ENCODE peak calls at places on chromosome 10, in nine cellular contexts. D is ELF-1; C is renal cortical epithelial cell; K is amygdala; Z is H1; U is T-helper 1 cell; W is sigmoid colon; Y is activated CD8-positive, alpha-beta memory T cell treated with anti-CD3 and anti-CD28 coated beads, Interleukin-2, amount 50 U/mL, for 48 hours; V is fibroblast of pulmonary artery. R is an unnamed sample.
A peak's percentile ranks its signal among the peaks of the same experiment; 100 is the strongest.

GRCh38 chr10:120946497-120946896 is 95.3 kb downstream of the WDR11 start:
- DNase-seq in U (no peak), W (no peak), D (no peak), K (no peak), Y (no peak), Z (no peak), V (peak; percentile 11), C (no peak), R (no peak)

GRCh38 chr10:79021948-79022499 is 46.7 kb upstream of the ZMIZ1 start:
- DNase-seq in C (no peak), V (no peak), Z (no peak), K (no peak), W (peak; percentile 42), U (no peak), D (no peak), Y (no peak), R (no peak)

GRCh38 chr10:60182691-60183090 is 207.0 kb downstream of the ANK3 start:
- DNase-seq in K (no peak), D (no peak), C (no peak), Y (no peak), U (no peak), Z (no peak), V (peak; percentile 49), W (no peak), R (no peak)

GRCh38 chr10:29598861-29599311 is 35.9 kb downstream of the SVIL start:
- DNase-seq in U (no peak), K (no peak), D (peak; percentile 43), C (no peak), V (peak; percentile 79), Z (no peak), W (no peak), Y (no peak), R (no peak)

GRCh38 chr10:98696516-98696915 is 249.8 kb upstream of the HPS1 start:
- DNase-seq in Y (no peak), U (no peak), C (no peak), K (no peak), Z (no peak), W (no peak), D (no peak), V (no peak), R (no peak)

GRCh38 chr10:7417103-7417623 is 6.3 kb upstream of the SFMBT2 start:
- DNase-seq in Y (no peak), W (no peak), C (peak; percentile 71), K (no peak), U (no peak), Z (no peak), V (peak; percentile 74), D (no peak), R (no peak)

GRCh38 chr10:74822583-74823089 is 3.8 kb upstream of the KAT6B start:
- DNase-seq in W (no peak), Z (no peak), V (peak; percentile 21), D (no peak), Y (no peak), K (no peak), C (no peak), U (no peak), R (no peak)

GRCh38 chr10:94443549-94443948 is 41.2 kb downstream of the TBC1D12 start:
- DNase-seq in Y (no peak), C (no peak), D (no peak), V (no peak), Z (no peak), K (no peak), U (no peak), W (no peak), R (no peak)

GRCh38 chr10:24556746-24557742 is 166.6 kb downstream of the ARHGAP21 start:
- DNase-seq in D (peak; percentile 23), Z (no peak), U (no peak), C (peak; percentile 79), K (no peak), W (no peak), V (peak; percentile 89), Y (peak; percentile 34), R (peak; percentile 49)

GRCh38 chr10:48684463-48684791 is 246 bp upstream of the WDFY4 start:
- DNase-seq in W (no peak), K (no peak), U (no peak), C (no peak), D (no peak), Z (no peak), V (no peak), Y (no peak), R (no peak)

GRCh38 chr10:68897336-68897741 is 3.8 kb upstream of the DDX50 start:
- DNase-seq in Y (no peak), U (peak; percentile 20), V (peak; percentile 85), D (peak; percentile 75), K (peak; percentile 26), Z (no peak), C (peak; percentile 73), W (no peak), R (peak; percentile 59)

GRCh38 chr10:124916098-124916584 is 25.8 kb upstream of the ZRANB1 start:
- DNase-seq in K (no peak), U (no peak), C (peak; percentile 21), Y (no peak), V (peak; percentile 33), W (no peak), D (no peak), Z (no peak), R (no peak)

GRCh38 chr10:57119690-57120089 is 758.6 kb upstream of the ZWINT start:
- DNase-seq in C (no peak), U (no peak), K (no peak), V (no peak), D (no peak), Z (no peak), W (no peak), Y (no peak), R (no peak)

GRCh38 chr10:4294271-4294670 is 509.3 kb upstream of the KLF6 start:
- DNase-seq in Y (no peak), Z (no peak), U (no peak), D (no peak), V (no peak), K (no peak), C (no peak), W (no peak), R (no peak)

GRCh38 chr10:84214612-84215235 is 10.6 kb downstream of the LRIT2 start:
- DNase-seq in V (no peak), Z (peak; percentile 57), Y (peak; percentile 70), U (no peak), D (peak; percentile 63), K (no peak), W (no peak), C (peak; percentile 7), R (no peak)

GRCh38 chr10:99781734-99782429 is 558 bp upstream of the ABCC2 start:
- DNase-seq in W (no peak), D (no peak), Y (no peak), K (no peak), V (no peak), Z (no peak), U (no peak), C (no peak), R (no peak)

GRCh38 chr10:77889277-77889903 is 37.2 kb downstream of the DLG5 start:
- DNase-seq in Z (no peak), K (peak; percentile 65), U (no peak), D (peak; percentile 95), Y (no peak), C (peak; percentile 52), V (no peak), W (no peak), R (peak; percentile 24)

GRCh38 chr10:24858244-24858907 is 94.0 kb downstream of the PRTFDC1 start:
- DNase-seq in C (no peak), V (peak; percentile 90), Z (no peak), D (no peak), U (no peak), W (no peak), K (no peak), Y (no peak), R (no peak)

GRCh38 chr10:119176166-119176565 is 2.4 kb downstream of the PRDX3 start:
- DNase-seq in D (no peak), Z (no peak), U (no peak), W (no peak), V (no peak), K (no peak), Y (no peak), C (peak; percentile 50), R (no peak)

GRCh38 chr10:114709966-114710365 is 51.9 kb upstream of the ABLIM1 start:
- DNase-seq in Z (no peak), Y (no peak), C (peak; percentile 51), W (no peak), K (no peak), U (no peak), V (peak; percentile 62), D (no peak), R (no peak)

GRCh38 chr10:69497235-69497561 is 45.9 kb downstream of the TSPAN15 start:
- DNase-seq in W (peak; percentile 61), Z (no peak), Y (no peak), C (no peak), V (no peak), D (no peak), U (no peak), K (peak; percentile 53), R (no peak)

GRCh38 chr10:70162157-70162891 is 8.0 kb downstream of the SAR1A start:
- DNase-seq in U (no peak), Y (no peak), C (no peak), W (no peak), D (no peak), Z (no peak), K (no peak), V (no peak), R (no peak)

GRCh38 chr10:64519831-64520230 is 998.6 kb downstream of the REEP3 start:
- DNase-seq in Y (no peak), C (no peak), D (no peak), W (no peak), U (no peak), K (no peak), V (no peak), Z (no peak), R (no peak)

GRCh38 chr10:123603130-123603529 is 63.0 kb upstream of the GPR26 start:
- DNase-seq in Z (no peak), Y (no peak), D (no peak), U (no peak), K (no peak), V (no peak), C (no peak), W (no peak), R (no peak)

GRCh38 chr10:112176543-112176942 is 7.0 kb downstream of the GPAM start:
- DNase-seq in D (no peak), V (no peak), Z (no peak), C (no peak), K (no peak), Y (no peak), W (no peak), U (no peak), R (no peak)

GRCh38 chr10:61835069-61835908 is 66.2 kb upstream of the ARID5B start:
- DNase-seq in V (peak; percentile 87), Z (no peak), C (peak; percentile 83), D (peak; percentile 35), Y (no peak), K (no peak), U (no peak), W (no peak), R (no peak)

GRCh38 chr10:133359554-133359971 is 1.7 kb upstream of the FUOM start:
- DNase-seq in Z (no peak), C (no peak), Y (no peak), U (peak; percentile 35), W (no peak), D (no peak), K (no peak), V (no peak), R (no peak)

GRCh38 chr10:59346321-59346720 is 16.0 kb downstream of the FAM13C start:
- DNase-seq in D (no peak), Z (no peak), W (no peak), U (no peak), K (no peak), Y (no peak), C (no peak), V (peak; percentile 8), R (no peak)

GRCh38 chr10:47057471-47057870 is 146.2 kb downstream of the PTPN20 start:
- DNase-seq in C (no peak), Z (no peak), W (no peak), K (no peak), U (no peak), Y (no peak), V (no peak), D (no peak), R (no peak)

GRCh38 chr10:72784551-72785421 is 92.8 kb downstream of the MCU start:
- DNase-seq in D (peak; percentile 53), U (no peak), Y (no peak), V (peak; percentile 90), Z (no peak), C (peak; percentile 57), K (peak; percentile 9), W (peak; percentile 65), R (peak; percentile 34)

GRCh38 chr10:80443531-80443974 is 10.6 kb upstream of the TSPAN14 start:
- DNase-seq in U (no peak), Y (no peak), C (peak; percentile 51), Z (no peak), D (peak; percentile 82), K (no peak), W (no peak), V (peak; percentile 63), R (no peak)

R was measured in frontal cortex.